ENCODE peak calls at places on chromosomes 3 and 15, in seven cellular contexts. P, B, O, Q, V, W and A are unnamed samples.

GRCh38 chr3:140597364-140597763 is 80.5 kb upstream of the TRIM42 start:
- DNase-seq in Q (no peak), O (no peak), V (no peak), P (no peak), B (no peak), W (no peak), A (no peak)

GRCh38 chr15:55770808-55771207 is 27.9 kb upstream of the PRTG start:
- DNase-seq in Q (no peak), O (no peak), P (no peak), W (no peak), B (no peak), V (no peak), A (no peak)

GRCh38 chr15:22794063-22794462 is 7.6 kb downstream of the NIPA1 start:
- DNase-seq in O (no peak), P (no peak), Q (no peak), B (no peak), V (no peak), W (no peak), A (no peak)

GRCh38 chr15:69593981-69594966 is 141.7 kb downstream of the RPLP1 start:
- DNase-seq in W (no peak), B (no peak), P (peak), V (peak), Q (no peak), O (no peak), A (peak)

GRCh38 chr15:100055821-100056220 is 286.0 kb downstream of the ADAMTS17 start:
- DNase-seq in V (no peak), O (no peak), B (no peak), W (no peak), Q (no peak), P (no peak), A (no peak)

GRCh38 chr3:36700537-36701248 is 63.7 kb downstream of the DCLK3 start:
- DNase-seq in B (peak), V (peak), O (peak), W (no peak), Q (peak), P (peak), A (peak)

GRCh38 chr3:13587442-13587841 is 38.5 kb downstream of the FBLN2 start:
- DNase-seq in B (peak), Q (no peak), W (no peak), P (no peak), V (no peak), O (no peak), A (no peak)

GRCh38 chr3:43768594-43768993 is 77.9 kb downstream of the ABHD5 start:
- DNase-seq in Q (no peak), B (no peak), V (no peak), P (no peak), W (no peak), O (no peak), A (no peak)

GRCh38 chr3:81425198-81425868 is 336.1 kb downstream of the GBE1 start:
- DNase-seq in Q (no peak), P (no peak), W (no peak), O (no peak), V (no peak), B (peak), A (no peak)

GRCh38 chr3:151178208-151178845 is 24.7 kb downstream of the GPR171 start:
- DNase-seq in B (no peak), O (no peak), Q (no peak), V (no peak), P (no peak), W (no peak), A (peak)

GRCh38 chr3:49723301-49723630 is 485 bp downstream of the GMPPB start:
- DNase-seq in B (peak), O (no peak), W (peak), V (peak), Q (peak), P (peak), A (peak)

GRCh38 chr15:73244333-73244732 is 124.4 kb downstream of the HCN4 start:
- DNase-seq in W (no peak), Q (no peak), O (no peak), P (peak), B (peak), V (peak), A (peak)

GRCh38 chr15:40776537-40777141 is 6.9 kb downstream of the C15orf62 start:
- DNase-seq in W (no peak), Q (no peak), V (no peak), O (no peak), P (no peak), B (no peak), A (no peak)

GRCh38 chr15:88616240-88616639 is 4.9 kb upstream of the AEN start:
- DNase-seq in P (no peak), V (peak), Q (no peak), O (no peak), W (no peak), B (no peak), A (no peak)

GRCh38 chr15:62534996-62535395 is 369.9 kb upstream of the C2CD4B start:
- DNase-seq in P (no peak), O (no peak), W (no peak), Q (no peak), V (no peak), B (no peak), A (no peak)

GRCh38 chr3:170689218-170689874 is 103.5 kb upstream of the SLC7A14 start:
- DNase-seq in O (no peak), W (no peak), V (peak), B (peak), Q (no peak), P (no peak), A (no peak)

GRCh38 chr3:167978071-167978470 is 117.7 kb downstream of the GOLIM4 start:
- DNase-seq in Q (no peak), W (no peak), O (no peak), P (no peak), B (no peak), V (no peak), A (peak)

GRCh38 chr3:135007622-135008021 is 212.6 kb downstream of the EPHB1 start:
- DNase-seq in Q (no peak), B (no peak), P (no peak), V (no peak), W (no peak), O (no peak), A (no peak)

GRCh38 chr15:78007965-78008886 is 69.3 kb downstream of the TBC1D2B start:
- DNase-seq in Q (peak), O (no peak), B (no peak), V (no peak), W (no peak), P (no peak), A (no peak)

GRCh38 chr3:185024966-185025365 is 127.9 kb downstream of the C3orf70 start:
- DNase-seq in W (no peak), P (no peak), B (no peak), V (no peak), Q (no peak), O (no peak), A (no peak)

GRCh38 chr3:98855811-98856400 is 45.6 kb downstream of the DCBLD2 start:
- DNase-seq in O (no peak), V (no peak), W (no peak), Q (no peak), P (no peak), B (no peak), A (no peak)

GRCh38 chr3:62803276-62803675 is 71.9 kb downstream of the CADPS start:
- DNase-seq in P (no peak), W (no peak), O (no peak), Q (no peak), V (no peak), B (no peak), A (no peak)

GRCh38 chr3:69248394-69248793 is 126.0 kb upstream of the LMOD3 start:
- DNase-seq in V (no peak), B (no peak), W (no peak), Q (no peak), P (no peak), O (no peak), A (no peak)

GRCh38 chr3:132641837-132642538 is 17.6 kb downstream of the ACAD11 start:
- DNase-seq in V (no peak), Q (no peak), P (peak), W (no peak), O (peak), B (peak), A (peak)

GRCh38 chr3:32082727-32083126 is 23.7 kb upstream of the GPD1L start:
- DNase-seq in Q (no peak), O (no peak), W (no peak), P (no peak), V (no peak), B (no peak), A (peak)

GRCh38 chr15:100786139-100786531 is 93.5 kb upstream of the ALDH1A3 start:
- DNase-seq in W (no peak), Q (no peak), V (no peak), P (no peak), B (no peak), O (no peak), A (no peak)

GRCh38 chr3:116579843-116580242 is 129.7 kb upstream of the TUSC7 start:
- DNase-seq in B (peak), V (no peak), W (no peak), O (peak), P (no peak), Q (no peak), A (no peak)

GRCh38 chr3:177362646-177363045 is 165.4 kb upstream of the TBL1XR1 start:
- DNase-seq in B (no peak), O (no peak), Q (no peak), P (no peak), V (no peak), W (no peak), A (peak)

GRCh38 chr15:81273855-81274254 is 50.1 kb downstream of the STARD5 start:
- DNase-seq in W (no peak), V (no peak), P (no peak), Q (no peak), O (no peak), B (no peak), A (no peak)

GRCh38 chr15:24878153-24878552 is 76.6 kb upstream of the SNRPN start:
- DNase-seq in B (peak), V (no peak), O (no peak), Q (peak), P (no peak), W (no peak), A (no peak)

GRCh38 chr15:39511915-39512260 is 69.0 kb upstream of the THBS1 start:
- DNase-seq in Q (no peak), W (no peak), O (no peak), P (no peak), B (no peak), V (no peak), A (no peak)

GRCh38 chr15:70451861-70452653 is 311.3 kb downstream of the UACA start:
- DNase-seq in P (no peak), Q (no peak), B (peak), W (peak), V (peak), O (no peak), A (peak)

GRCh38 chr15:62503451-62503850 is 338.4 kb upstream of the C2CD4B start:
- DNase-seq in V (no peak), W (no peak), P (no peak), Q (peak), O (no peak), B (no peak), A (no peak)

GRCh38 chr3:49004352-49005297 is 2.6 kb upstream of the WDR6 start:
- DNase-seq in P (no peak), Q (no peak), V (no peak), B (no peak), O (no peak), W (no peak), A (peak)

GRCh38 chr15:51099185-51099584 is 4.5 kb upstream of the TNFAIP8L3 start:
- DNase-seq in O (no peak), Q (no peak), V (no peak), W (no peak), P (no peak), B (no peak), A (no peak)

GRCh38 chr3:171770689-171771620 is 39.3 kb downstream of the PLD1 start:
- DNase-seq in P (no peak), B (peak), Q (no peak), O (no peak), V (peak), W (no peak), A (peak)

GRCh38 chr15:100809151-100809550 is 70.5 kb upstream of the ALDH1A3 start:
- DNase-seq in Q (no peak), O (no peak), W (no peak), V (no peak), B (no peak), P (no peak), A (no peak)

GRCh38 chr3:141930801-141931200 is 54.4 kb downstream of the ATP1B3 start:
- DNase-seq in V (no peak), P (no peak), O (no peak), W (no peak), B (no peak), Q (no peak), A (no peak)

GRCh38 chr3:159766563-159767185 is 222.0 kb upstream of the IL12A start:
- DNase-seq in Q (peak), W (no peak), P (no peak), B (peak), V (peak), O (no peak), A (no peak)

GRCh38 chr15:101185770-101186169 is 66.1 kb downstream of the CHSY1 start:
- DNase-seq in V (no peak), B (no peak), P (no peak), Q (no peak), O (no peak), W (no peak), A (no peak)

DNA sequence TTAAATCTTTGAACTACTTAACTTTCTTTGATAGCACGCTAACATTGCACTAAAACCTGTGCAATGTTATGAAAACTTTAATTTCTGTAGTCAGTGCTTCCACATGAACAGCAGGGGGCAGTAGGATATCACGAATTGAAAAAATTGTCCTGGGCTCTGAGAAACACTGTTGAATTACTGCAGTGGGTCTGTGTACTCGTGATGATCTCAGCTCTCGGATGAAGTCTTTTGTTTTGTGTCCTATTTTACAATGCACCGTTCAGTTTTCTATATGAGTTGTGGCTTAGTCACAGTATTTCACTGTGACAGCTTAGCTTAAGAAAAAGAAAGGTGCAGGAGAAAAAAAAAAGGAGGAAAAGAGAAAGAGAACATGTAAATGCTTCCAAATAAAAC is 141.3 kb upstream of the CCDC54 start:
- DNase-seq in O (peak), V (peak), P (peak), B (peak), W (peak), Q (peak), A (peak)
- H3K27ac ChIP-seq in O (no peak), V (no peak), P (no peak), B (no peak), W (no peak), Q (peak), A (no peak)

GRCh38 chr3:158642474-158643210 is 1.7 kb upstream of the GFM1 start:
- DNase-seq in W (no peak), Q (no peak), O (no peak), P (no peak), V (no peak), B (no peak), A (no peak)

GRCh38 chr3:158642005-158642404 is 2.3 kb upstream of the GFM1 start:
- DNase-seq in B (no peak), P (no peak), W (no peak), V (no peak), O (no peak), Q (no peak), A (no peak)

GRCh38 chr3:158649791-158650190 is 5.5 kb downstream of the GFM1 start:
- DNase-seq in Q (no peak), W (no peak), O (no peak), V (no peak), P (no peak), B (no peak), A (no peak)

GRCh38 chr3:158640646-158641045 is 3.7 kb upstream of the GFM1 start:
- DNase-seq in P (no peak), W (no peak), V (no peak), B (no peak), Q (no peak), O (no peak), A (no peak)

DNA sequence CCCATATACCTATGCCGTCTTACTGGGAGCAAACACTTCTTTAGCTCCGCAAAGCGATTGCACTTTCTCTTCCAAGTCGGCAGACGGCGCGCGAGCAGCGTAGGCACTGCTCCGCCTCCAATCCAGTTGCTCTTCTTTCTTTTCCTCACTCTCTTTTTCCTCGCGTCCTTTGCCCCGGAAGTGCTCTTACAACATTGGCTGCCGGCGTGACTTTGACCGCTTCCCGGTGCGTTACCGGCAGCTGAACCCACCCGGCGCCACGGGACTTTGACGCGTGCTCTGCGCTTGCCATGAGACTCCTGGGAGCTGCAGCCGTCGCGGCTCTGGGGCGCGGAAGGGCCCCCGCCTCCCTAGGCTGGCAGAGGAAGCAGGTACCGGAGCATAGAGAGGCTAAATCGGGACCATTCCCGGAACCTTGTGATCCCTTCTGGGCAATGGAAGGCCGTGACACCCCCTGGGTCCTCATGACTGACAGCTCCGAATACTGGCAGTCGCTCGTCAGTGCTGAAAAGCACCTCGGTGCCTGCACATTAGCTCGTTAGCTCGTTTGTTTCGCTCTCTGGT is at the start of gene GFM1:
- DNase-seq in P (peak), W (peak), Q (peak), B (peak), V (peak), O (peak), A (peak)
- H3K27ac ChIP-seq in P (peak), W (peak), Q (peak), B (peak), V (no peak), O (no peak), A (peak)

DNA sequence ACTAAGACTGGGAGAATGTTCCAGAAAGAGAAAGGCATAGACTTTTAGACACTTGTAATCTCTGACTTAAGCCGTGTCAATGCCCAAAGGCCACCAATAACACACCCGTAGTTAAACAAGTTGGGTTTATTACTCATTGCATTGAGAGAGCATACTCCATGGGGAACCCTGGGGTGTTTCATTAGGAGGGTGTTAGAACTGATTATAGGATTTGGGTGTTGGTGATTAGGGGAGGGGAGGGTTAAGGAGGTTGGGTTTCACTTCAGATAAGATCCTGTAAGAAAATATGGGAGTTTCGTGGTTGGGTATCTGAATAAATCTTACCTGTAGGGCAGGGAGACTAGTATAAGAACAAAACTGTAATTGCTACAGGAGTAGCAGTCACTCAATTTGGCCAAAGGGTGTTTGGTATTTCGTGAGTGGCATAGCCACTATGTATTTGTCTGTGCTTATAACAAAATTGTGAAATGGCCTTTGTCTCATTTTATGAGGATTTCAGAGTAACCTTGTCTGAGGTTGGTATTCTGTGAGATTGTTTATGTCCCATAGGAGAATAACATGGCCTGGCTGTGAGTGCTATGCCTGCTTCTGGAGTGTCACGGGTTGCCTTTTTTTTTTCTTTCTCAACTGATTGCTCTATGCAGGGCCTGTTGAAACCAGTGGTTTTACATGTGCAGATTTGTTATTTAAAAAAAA is 2.9 kb downstream of the HACD3 start:
- DNase-seq in W (no peak), O (no peak), B (no peak), Q (no peak), V (no peak), P (no peak), A (peak)
- H3K27ac ChIP-seq in W (no peak), O (no peak), B (no peak), Q (no peak), V (no peak), P (no peak), A (peak)

GRCh38 chr15:66356359-66357236 is at the start of gene TIPIN:
- DNase-seq in V (peak), W (peak), O (peak), Q (peak), P (peak), B (peak), A (peak)

GRCh38 chr15:66359740-66360139 is 3.3 kb upstream of the TIPIN start:
- DNase-seq in P (no peak), V (no peak), Q (no peak), B (no peak), W (no peak), O (no peak), A (peak)

DNA sequence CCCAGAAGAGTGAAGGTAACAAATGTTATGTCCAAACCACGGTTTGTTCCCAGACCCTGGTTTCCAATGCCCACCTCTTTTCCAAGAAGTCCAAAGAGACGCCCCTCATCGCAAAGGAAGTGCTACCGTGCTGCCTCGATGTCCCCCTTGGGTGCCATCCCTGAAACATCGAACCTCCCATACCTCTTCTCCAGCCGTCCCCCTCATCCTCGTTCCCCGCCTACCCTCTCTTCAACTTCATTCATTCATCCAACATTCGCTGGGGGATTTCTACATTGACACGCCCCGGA is 471 bp downstream of the TIPIN start:
- DNase-seq in Q (no peak), P (no peak), V (no peak), B (no peak), W (no peak), O (no peak), A (no peak)
- H3K27ac ChIP-seq in Q (peak), P (peak), V (no peak), B (peak), W (peak), O (no peak), A (no peak)